ENCODE peak calls at places on chromosome 15, in seven cellular contexts. One of them, this sample, is unnamed.
A peak's percentile ranks its signal among the peaks of the same experiment; 100 is the strongest.

GRCh38 chr15:59965741-59966140 is 38.4 kb upstream of the FOXB1 start:
- DNase-seq in mesenchymal stem cell: no peak
- DNase-seq in trophoblast cell: peak; percentile 81
- DNase-seq in neuronal stem cell: no peak
- DNase-seq in IMR-90: no peak
- DNase-seq in H9: no peak
- DNase-seq in H1: no peak
- DNase-seq in this sample: no peak

GRCh38 chr15:33915571-33916407 is 52.5 kb upstream of the CHRM5 start:
- DNase-seq in mesenchymal stem cell: no peak
- DNase-seq in trophoblast cell: peak; percentile 44
- DNase-seq in neuronal stem cell: no peak
- DNase-seq in IMR-90: no peak
- DNase-seq in H9: peak; percentile 57
- DNase-seq in H1: no peak
- DNase-seq in this sample: peak; percentile 53

GRCh38 chr15:57167821-57168395 is 208.4 kb upstream of the CGNL1 start:
- DNase-seq in mesenchymal stem cell: no peak
- DNase-seq in trophoblast cell: no peak
- DNase-seq in neuronal stem cell: no peak
- DNase-seq in IMR-90: no peak
- DNase-seq in H9: no peak
- DNase-seq in H1: no peak
- DNase-seq in this sample: no peak

GRCh38 chr15:29568840-29569532 is 253.3 kb downstream of the TJP1 start:
- DNase-seq in mesenchymal stem cell: no peak
- DNase-seq in trophoblast cell: no peak
- DNase-seq in neuronal stem cell: no peak
- DNase-seq in IMR-90: no peak
- DNase-seq in H9: peak; percentile 55
- DNase-seq in H1: no peak
- DNase-seq in this sample: peak; percentile 66

GRCh38 chr15:95989392-95989791 is 341.1 kb upstream of the NR2F2 start:
- DNase-seq in mesenchymal stem cell: no peak
- DNase-seq in trophoblast cell: no peak
- DNase-seq in neuronal stem cell: no peak
- DNase-seq in IMR-90: no peak
- DNase-seq in H9: no peak
- DNase-seq in H1: no peak
- DNase-seq in this sample: no peak

GRCh38 chr15:72758195-72758594 is 25.4 kb downstream of the ADPGK start:
- DNase-seq in mesenchymal stem cell: peak; percentile 97
- DNase-seq in trophoblast cell: no peak
- DNase-seq in neuronal stem cell: no peak
- DNase-seq in IMR-90: peak; percentile 97
- DNase-seq in H9: no peak
- DNase-seq in H1: peak; percentile 10
- DNase-seq in this sample: peak; percentile 29

GRCh38 chr15:27095809-27096580 is 125.0 kb downstream of the GABRG3 start:
- DNase-seq in mesenchymal stem cell: peak; percentile 7
- DNase-seq in trophoblast cell: no peak
- DNase-seq in neuronal stem cell: no peak
- DNase-seq in IMR-90: no peak
- DNase-seq in H9: no peak
- DNase-seq in H1: no peak
- DNase-seq in this sample: peak; percentile 1

GRCh38 chr15:58690703-58691102 is 58.8 kb downstream of the ADAM10 start:
- DNase-seq in mesenchymal stem cell: no peak
- DNase-seq in trophoblast cell: no peak
- DNase-seq in neuronal stem cell: no peak
- DNase-seq in IMR-90: no peak
- DNase-seq in H9: no peak
- DNase-seq in H1: no peak
- DNase-seq in this sample: no peak

GRCh38 chr15:75650908-75651809 is 3.4 kb downstream of the SNX33 start:
- DNase-seq in mesenchymal stem cell: peak; percentile 71
- DNase-seq in trophoblast cell: no peak
- DNase-seq in neuronal stem cell: no peak
- DNase-seq in IMR-90: no peak
- DNase-seq in H9: no peak
- DNase-seq in H1: no peak
- DNase-seq in this sample: no peak

GRCh38 chr15:91482799-91483198 is 370.7 kb upstream of the SLCO3A1 start:
- DNase-seq in mesenchymal stem cell: no peak
- DNase-seq in trophoblast cell: no peak
- DNase-seq in neuronal stem cell: no peak
- DNase-seq in IMR-90: no peak
- DNase-seq in H9: no peak
- DNase-seq in H1: no peak
- DNase-seq in this sample: no peak

GRCh38 chr15:91473894-91474293 is 373.8 kb downstream of the SV2B start:
- DNase-seq in mesenchymal stem cell: no peak
- DNase-seq in trophoblast cell: no peak
- DNase-seq in neuronal stem cell: no peak
- DNase-seq in IMR-90: peak; percentile 81
- DNase-seq in H9: no peak
- DNase-seq in H1: no peak
- DNase-seq in this sample: no peak

GRCh38 chr15:91476861-91477260 is 376.6 kb upstream of the SLCO3A1 start:
- DNase-seq in mesenchymal stem cell: no peak
- DNase-seq in trophoblast cell: no peak
- DNase-seq in neuronal stem cell: no peak
- DNase-seq in IMR-90: no peak
- DNase-seq in H9: no peak
- DNase-seq in H1: no peak
- DNase-seq in this sample: no peak

GRCh38 chr15:91480426-91480825 is 373.1 kb upstream of the SLCO3A1 start:
- DNase-seq in mesenchymal stem cell: no peak
- DNase-seq in trophoblast cell: no peak
- DNase-seq in neuronal stem cell: no peak
- DNase-seq in IMR-90: no peak
- DNase-seq in H9: no peak
- DNase-seq in H1: no peak
- DNase-seq in this sample: no peak

DNA sequence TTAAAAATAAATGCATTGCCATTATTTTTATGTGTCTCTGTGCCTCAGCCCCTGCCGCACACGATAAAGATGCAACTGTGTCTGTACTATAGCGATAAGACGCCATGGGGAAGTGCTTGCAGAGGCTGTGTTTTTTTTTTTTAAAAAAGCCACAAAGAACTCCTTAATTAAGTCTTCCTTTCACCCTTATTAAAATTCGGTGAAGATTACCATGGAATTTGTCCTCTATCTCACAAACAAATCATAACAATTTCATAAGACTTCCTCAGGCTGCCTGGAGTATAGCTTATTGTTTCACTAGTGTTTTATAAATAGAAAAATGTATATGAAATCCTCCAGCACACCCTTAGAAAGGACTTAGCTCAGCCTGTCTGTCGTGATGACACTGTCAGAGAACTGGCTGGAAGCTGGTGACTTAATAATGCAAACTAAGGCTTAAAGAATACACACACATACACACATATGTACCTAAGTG is 374.8 kb upstream of the SLCO3A1 start:
- DNase-seq in mesenchymal stem cell: no peak
- DNase-seq in trophoblast cell: no peak
- DNase-seq in neuronal stem cell: no peak
- DNase-seq in IMR-90: no peak
- DNase-seq in H9: no peak
- DNase-seq in H1: no peak
- DNase-seq in this sample: no peak
- H3K4me2 ChIP-seq in mesenchymal stem cell: no peak overlapping the region
- H3K4me2 ChIP-seq in trophoblast cell: no peak overlapping the region
- H3K4me2 ChIP-seq in neuronal stem cell: no peak overlapping the region
- H3K4me2 ChIP-seq in IMR-90: no peak overlapping the region
- H3K4me2 ChIP-seq in H9: no peak overlapping the region
- H3K4me2 ChIP-seq in H1: no peak overlapping the region
- H3K4me2 ChIP-seq in this sample: no peak overlapping the region

DNA sequence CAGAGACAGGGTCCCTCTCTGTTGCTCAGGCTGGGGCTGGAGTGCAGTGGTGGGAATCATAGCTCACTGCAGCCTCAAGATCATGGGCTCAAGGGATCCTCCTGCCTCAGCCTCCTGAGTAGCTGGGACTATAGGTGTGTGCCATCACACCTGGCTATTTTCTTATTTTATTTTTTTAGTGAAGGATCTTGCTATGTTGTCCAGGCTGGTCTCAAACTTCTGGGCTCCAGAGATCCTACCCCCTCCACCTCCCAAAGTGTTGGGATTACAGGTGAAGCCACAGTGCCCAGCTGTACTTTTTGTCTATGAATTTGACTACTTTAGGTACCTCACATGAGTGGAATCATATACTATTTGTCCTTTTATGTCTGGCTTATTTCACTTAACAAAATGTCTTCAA is 49.1 kb upstream of the SPPL2A start:
- DNase-seq in mesenchymal stem cell: no peak
- DNase-seq in trophoblast cell: no peak
- DNase-seq in neuronal stem cell: no peak
- DNase-seq in IMR-90: no peak
- DNase-seq in H9: no peak
- DNase-seq in H1: no peak
- DNase-seq in this sample: no peak
- H2BK5ac ChIP-seq in mesenchymal stem cell: no peak overlapping the region
- H2BK5ac ChIP-seq in trophoblast cell: no peak overlapping the region
- H2BK5ac ChIP-seq in neuronal stem cell: no peak overlapping the region
- H2BK5ac ChIP-seq in IMR-90: no peak overlapping the region
- H2BK5ac ChIP-seq in H9: no peak overlapping the region
- H2BK5ac ChIP-seq in H1: no peak overlapping the region
- H2BK5ac ChIP-seq in this sample: no peak overlapping the region

GRCh38 chr15:88490036-88490435 is 22.5 kb downstream of the MRPS11 start:
- DNase-seq in mesenchymal stem cell: no peak
- DNase-seq in trophoblast cell: no peak
- DNase-seq in neuronal stem cell: no peak
- DNase-seq in IMR-90: no peak
- DNase-seq in H9: no peak
- DNase-seq in H1: no peak
- DNase-seq in this sample: no peak

GRCh38 chr15:88493811-88494210 is 26.3 kb downstream of the MRPS11 start:
- DNase-seq in mesenchymal stem cell: no peak
- DNase-seq in trophoblast cell: no peak
- DNase-seq in neuronal stem cell: no peak
- DNase-seq in IMR-90: no peak
- DNase-seq in H9: no peak
- DNase-seq in H1: no peak
- DNase-seq in this sample: no peak

GRCh38 chr15:88487796-88488523 is 20.5 kb downstream of the MRPS11 start:
- DNase-seq in mesenchymal stem cell: no peak
- DNase-seq in trophoblast cell: peak; percentile 32
- DNase-seq in neuronal stem cell: no peak
- DNase-seq in IMR-90: peak; percentile 9
- DNase-seq in H9: no peak
- DNase-seq in H1: no peak
- DNase-seq in this sample: no peak

GRCh38 chr15:88489321-88489720 is 21.8 kb downstream of the MRPS11 start:
- DNase-seq in mesenchymal stem cell: no peak
- DNase-seq in trophoblast cell: no peak
- DNase-seq in neuronal stem cell: no peak
- DNase-seq in IMR-90: no peak
- DNase-seq in H9: peak; percentile 60
- DNase-seq in H1: no peak
- DNase-seq in this sample: peak; percentile 46

DNA sequence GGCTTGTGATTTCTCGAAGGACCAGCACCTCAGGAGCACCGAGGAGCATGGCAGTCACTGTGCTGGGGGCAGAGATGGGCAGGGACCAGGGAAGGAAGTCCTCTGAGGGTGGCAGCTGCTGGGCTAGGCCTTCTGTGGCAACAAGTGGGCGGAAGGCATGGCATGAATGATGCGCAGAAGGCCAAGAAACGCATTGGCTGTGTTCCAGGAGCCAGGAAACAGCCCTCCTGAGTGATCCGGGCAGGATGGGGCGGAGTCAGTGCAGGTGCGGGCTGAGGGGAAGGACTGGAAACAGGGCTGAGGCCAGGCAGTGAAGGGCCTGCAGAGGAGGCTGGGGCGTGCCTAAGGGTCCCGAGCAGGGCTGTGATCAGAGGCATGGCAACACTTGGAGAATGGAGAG is 23.6 kb downstream of the MRPS11 start:
- DNase-seq in mesenchymal stem cell: no peak
- DNase-seq in trophoblast cell: no peak
- DNase-seq in neuronal stem cell: no peak
- DNase-seq in IMR-90: no peak
- DNase-seq in H9: peak; percentile 55
- DNase-seq in H1: no peak
- DNase-seq in this sample: no peak
- H3K4me2 ChIP-seq in mesenchymal stem cell: no peak overlapping the region
- H3K4me2 ChIP-seq in trophoblast cell: no peak overlapping the region
- H3K4me2 ChIP-seq in neuronal stem cell: no peak overlapping the region
- H3K4me2 ChIP-seq in IMR-90: no peak overlapping the region
- H3K4me2 ChIP-seq in H9: no peak overlapping the region
- H3K4me2 ChIP-seq in H1: no peak overlapping the region
- H3K4me2 ChIP-seq in this sample: no peak overlapping the region

GRCh38 chr15:70034141-70034540 is 63.6 kb downstream of the TLE3 start:
- DNase-seq in mesenchymal stem cell: no peak
- DNase-seq in trophoblast cell: no peak
- DNase-seq in neuronal stem cell: no peak
- DNase-seq in IMR-90: no peak
- DNase-seq in H9: no peak
- DNase-seq in H1: no peak
- DNase-seq in this sample: no peak

GRCh38 chr15:70032509-70032908 is 65.2 kb downstream of the TLE3 start:
- DNase-seq in mesenchymal stem cell: no peak
- DNase-seq in trophoblast cell: no peak
- DNase-seq in neuronal stem cell: no peak
- DNase-seq in IMR-90: no peak
- DNase-seq in H9: no peak
- DNase-seq in H1: no peak
- DNase-seq in this sample: no peak

GRCh38 chr15:70033109-70033508 is 64.6 kb downstream of the TLE3 start:
- DNase-seq in mesenchymal stem cell: no peak
- DNase-seq in trophoblast cell: peak; percentile 74
- DNase-seq in neuronal stem cell: no peak
- DNase-seq in IMR-90: no peak
- DNase-seq in H9: no peak
- DNase-seq in H1: no peak
- DNase-seq in this sample: no peak

GRCh38 chr15:70034596-70034995 is 63.1 kb downstream of the TLE3 start:
- DNase-seq in mesenchymal stem cell: no peak
- DNase-seq in trophoblast cell: no peak
- DNase-seq in neuronal stem cell: no peak
- DNase-seq in IMR-90: no peak
- DNase-seq in H9: no peak
- DNase-seq in H1: no peak
- DNase-seq in this sample: no peak

DNA sequence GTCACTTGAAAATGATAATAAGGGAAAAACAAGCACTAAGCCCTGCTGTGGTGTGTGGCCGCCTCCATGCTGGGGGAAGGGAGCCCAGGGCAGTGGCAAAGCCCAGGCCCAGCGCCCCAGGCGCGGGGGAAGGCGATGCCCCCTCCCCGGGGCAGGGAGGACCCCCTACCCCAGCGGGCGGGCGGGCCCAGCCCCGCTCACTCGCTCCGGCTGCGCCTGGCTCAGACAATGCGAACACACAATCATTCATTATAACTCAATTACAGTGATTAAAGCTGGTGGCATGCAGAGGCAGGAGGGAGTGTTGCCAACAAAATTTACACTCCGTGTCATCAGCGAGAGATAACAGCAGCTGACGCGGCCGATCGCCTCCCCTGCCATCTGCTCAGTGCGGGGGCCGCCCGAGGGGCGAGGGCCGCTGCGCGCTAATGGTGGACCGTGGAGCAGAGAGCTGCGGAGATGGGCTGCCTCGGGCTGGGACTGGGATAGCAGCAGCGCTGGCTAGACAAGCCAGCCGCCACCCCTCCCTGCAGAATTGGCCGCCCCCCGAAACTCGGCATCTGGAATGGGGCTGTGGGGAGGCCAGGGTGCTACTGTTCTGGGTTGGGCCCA is 64.1 kb downstream of the TLE3 start:
- DNase-seq in mesenchymal stem cell: no peak
- DNase-seq in trophoblast cell: peak; percentile 61
- DNase-seq in neuronal stem cell: no peak
- DNase-seq in IMR-90: peak; percentile 62
- DNase-seq in H9: no peak
- DNase-seq in H1: no peak
- DNase-seq in this sample: no peak
- H2BK5ac ChIP-seq in mesenchymal stem cell: no peak overlapping the region
- H2BK5ac ChIP-seq in trophoblast cell: no peak overlapping the region
- H2BK5ac ChIP-seq in neuronal stem cell: no peak overlapping the region
- H2BK5ac ChIP-seq in IMR-90: no peak overlapping the region
- H2BK5ac ChIP-seq in H9: no peak overlapping the region
- H2BK5ac ChIP-seq in H1: no peak overlapping the region
- H2BK5ac ChIP-seq in this sample: no peak overlapping the region

This sample was measured in mesendoderm.